ENCODE peak calls at places on chromosomes 12 and 14, in five cellular contexts. U is prostate gland; M is naive thymus-derived CD4-positive, alpha-beta T cell; O is OCI-LY7; N is MM.1S. K is an unnamed sample. For H3K4me1, the result is how much of the 10 kb centered on the place peaks cover.

GRCh38 chr12:58871557-58871956 is 48.7 kb downstream of the LRIG3 start:
- DNase-seq in U (no peak), M (no peak), O (no peak), N (no peak), K (no peak)

GRCh38 chr12:44812062-44812461 is 64.1 kb downstream of the NELL2 start:
- DNase-seq in U (no peak), M (peak), O (peak), N (peak), K (no peak)

GRCh38 chr12:20063116-20063515 is 305.2 kb upstream of the PDE3A start:
- DNase-seq in U (no peak), M (no peak), O (no peak), N (no peak), K (no peak)

GRCh38 chr12:104060791-104061190 is 3.5 kb upstream of the HCFC2 start:
- DNase-seq in U (no peak), M (no peak), O (no peak), N (no peak), K (no peak)

GRCh38 chr12:62726471-62726980 is 208.4 kb downstream of the PPM1H start:
- DNase-seq in U (no peak), M (no peak), O (no peak), N (no peak), K (peak)

GRCh38 chr12:84825149-84825548 is 87.5 kb downstream of the SLC6A15 start:
- DNase-seq in U (no peak), M (no peak), O (no peak), N (peak), K (no peak)

GRCh38 chr14:84937449-84937848 is 592.5 kb upstream of the FLRT2 start:
- DNase-seq in U (no peak), M (no peak), O (no peak), N (no peak), K (no peak)

GRCh38 chr14:90426663-90427062 is 29.8 kb downstream of the CALM1 start:
- DNase-seq in U (peak), M (no peak), O (no peak), N (no peak), K (no peak)

GRCh38 chr12:21696603-21697002 is 39.0 kb upstream of the LDHB start:
- DNase-seq in U (no peak), M (no peak), O (no peak), N (no peak), K (no peak)

GRCh38 chr14:101595887-101596721 is 34.8 kb downstream of the DIO3 start:
- DNase-seq in U (no peak), M (peak), O (peak), N (no peak), K (no peak)

GRCh38 chr12:60398547-60398946 is 802.7 kb downstream of the SLC16A7 start:
- DNase-seq in U (no peak), M (no peak), O (no peak), N (no peak), K (no peak)

GRCh38 chr12:14995583-14996425 is 23.0 kb downstream of the PDE6H start:
- DNase-seq in U (no peak), M (peak), O (peak), N (peak), K (no peak)

GRCh38 chr14:30223966-30224365 is 296.3 kb upstream of the PRKD1 start:
- DNase-seq in U (peak), M (no peak), O (no peak), N (no peak), K (no peak)

GRCh38 chr12:93419388-93420034 is 22.2 kb downstream of the UBE2N start:
- DNase-seq in U (no peak), M (peak), O (peak), N (peak), K (no peak)

GRCh38 chr14:69839661-69840060 is 39.6 kb upstream of the SMOC1 start:
- DNase-seq in U (no peak), M (no peak), O (no peak), N (no peak), K (no peak)

GRCh38 chr12:131913666-131914065 is 15.4 kb upstream of the PUS1 start:
- DNase-seq in U (no peak), M (no peak), O (no peak), N (no peak), K (no peak)

GRCh38 chr14:73943083-73943482 is 6.8 kb downstream of the FAM161B start:
- DNase-seq in U (peak), M (no peak), O (no peak), N (no peak), K (no peak)

GRCh38 chr14:61699092-61699491 is 3.8 kb downstream of the HIF1A start:
- DNase-seq in U (no peak), M (no peak), O (peak), N (no peak), K (no peak)
- H3K4me3 ChIP-seq in U (no peak), M (peak), O (peak), N (no peak), K (no peak)

DNA sequence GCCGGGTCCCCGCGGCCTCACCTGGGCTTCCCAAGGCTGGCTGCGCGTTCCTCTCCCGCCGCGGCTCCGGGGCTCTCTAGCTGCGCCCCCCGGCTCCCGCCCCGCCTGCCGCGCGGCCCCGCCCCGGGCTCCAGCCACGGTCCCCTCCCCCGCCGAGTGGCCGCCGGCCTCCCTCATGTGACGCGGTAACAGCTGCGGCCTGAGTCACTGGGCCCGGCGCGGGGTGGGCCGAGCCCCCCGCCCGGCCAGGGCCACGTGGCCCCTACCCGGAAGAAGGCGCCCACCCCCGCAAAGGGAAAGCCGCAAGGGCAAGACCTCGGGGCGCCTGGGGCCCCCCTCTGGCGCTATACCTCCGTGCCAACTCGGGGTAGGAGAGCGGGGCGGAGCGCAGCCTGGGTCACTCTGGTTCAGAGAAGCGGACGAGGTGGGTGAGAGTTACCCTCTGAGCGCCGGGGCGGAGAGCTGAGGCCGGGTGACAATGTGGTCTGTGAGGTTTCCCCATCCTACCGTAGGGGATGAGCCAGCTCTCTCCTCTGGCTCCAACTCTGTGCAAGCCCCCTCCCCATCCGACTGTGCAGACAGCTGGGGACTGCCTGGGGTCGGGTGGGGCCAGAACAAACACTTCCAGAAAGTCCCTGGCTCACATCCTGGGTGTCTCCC is at the start of gene CD63:
- DNase-seq in U (peak), M (peak), O (peak), N (peak), K (peak)
- H3K4me1 ChIP-seq in U (under half), M (under half), O (under half), N (under half), K (under half)

GRCh38 chr14:22871962-22872832 is 657 bp downstream of the LRP10 start:
- DNase-seq in U (peak), M (peak), O (peak), N (peak), K (peak)
- H3K4me3 ChIP-seq in U (peak), M (peak), O (peak), N (peak), K (peak)

GRCh38 chr12:2343672-2344071 is 290.9 kb downstream of the CACNA1C start:
- DNase-seq in U (no peak), M (no peak), O (no peak), N (no peak), K (no peak)
- H3K4me1 ChIP-seq in U (under half), M (under half), O (under half), N (under half), K (under half)

DNA sequence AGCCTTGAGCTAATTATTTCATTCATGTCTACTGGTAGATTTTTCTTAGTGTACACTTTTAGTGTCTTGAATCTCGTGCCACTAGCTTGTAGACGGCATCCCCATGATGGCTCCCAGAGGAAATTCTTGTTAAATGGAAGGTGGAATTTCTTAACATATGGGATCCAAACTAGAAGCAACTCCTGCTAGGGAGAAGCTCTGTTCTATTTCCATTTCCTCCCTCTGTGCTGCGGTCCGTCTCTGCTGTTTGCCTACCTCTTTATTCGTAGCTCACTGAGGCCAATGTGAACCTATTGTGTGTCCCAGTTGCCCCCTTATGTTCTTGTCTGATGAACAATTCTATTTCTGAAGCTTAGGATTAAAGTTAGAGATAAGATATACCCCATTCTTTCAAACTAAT is 588 bp downstream of the PIK3C2G start:
- DNase-seq in U (peak), M (no peak), O (no peak), N (no peak), K (no peak)
- H3K4me3 ChIP-seq in U (no peak), M (no peak), O (no peak), N (no peak), K (no peak)

DNA sequence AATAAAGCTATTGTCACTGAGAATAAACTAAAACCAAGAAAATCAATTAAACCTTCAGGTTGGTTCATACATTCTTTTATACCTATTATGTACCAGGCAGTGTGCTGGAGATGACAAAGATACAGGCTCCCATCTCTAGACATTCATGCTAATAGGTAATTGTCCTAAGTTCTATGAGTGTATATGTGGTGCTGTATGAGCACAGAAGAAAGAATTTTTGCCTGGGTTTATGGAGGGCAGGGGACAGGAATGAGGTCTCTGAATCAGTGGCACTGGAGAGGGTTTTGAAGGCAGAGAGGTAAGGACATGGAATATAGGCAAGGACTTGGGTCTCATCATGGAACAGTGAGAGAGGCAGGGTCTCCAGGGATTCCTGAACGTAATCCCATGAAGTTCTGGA is 38.7 kb downstream of the MAP1LC3B2 start:
- DNase-seq in U (no peak), M (no peak), O (no peak), N (no peak), K (no peak)
- H3K4me1 ChIP-seq in U (under half), M (under half), O (under half), N (under half), K (under half)